ENCODE peak calls at places on chromosome 3, in five cellular contexts. S is heart left ventricle, Z is colonic mucosa, Y is fibroblast of lung, G is psoas muscle. W is an unnamed sample.
A peak's percentile ranks its signal among the peaks of the same experiment; 100 is the strongest.

GRCh38 chr3:124229407-124229806 is 237.5 kb upstream of the ROPN1 start:
- DNase-seq in S (no peak), Z (no peak), Y (no peak), G (no peak), W (no peak)

GRCh38 chr3:172213168-172213567 is 173.8 kb downstream of the FNDC3B start:
- DNase-seq in S (no peak), Z (no peak), Y (peak; percentile 54), G (no peak), W (no peak)

GRCh38 chr3:183224581-183224980 is 28.5 kb upstream of the B3GNT5 start:
- DNase-seq in S (no peak), Z (no peak), Y (no peak), G (no peak), W (no peak)

GRCh38 chr3:172760406-172760805 is 9.9 kb downstream of the ECT2 start:
- DNase-seq in S (no peak), Z (no peak), Y (no peak), G (no peak), W (no peak)

GRCh38 chr3:74507691-74508090 is 106.8 kb downstream of the CNTN3 start:
- DNase-seq in S (no peak), Z (no peak), Y (no peak), G (no peak), W (no peak)

GRCh38 chr3:33145221-33145900 is 31.5 kb downstream of the CRTAP start:
- DNase-seq in S (no peak), Z (no peak), Y (no peak), G (no peak), W (no peak)

GRCh38 chr3:111392911-111393351 is 149.1 kb upstream of the CD96 start:
- DNase-seq in S (no peak), Z (no peak), Y (no peak), G (no peak), W (no peak)

GRCh38 chr3:106004137-106004600 is 135.4 kb upstream of the CBLB start:
- DNase-seq in S (no peak), Z (no peak), Y (peak; percentile 91), G (no peak), W (no peak)

GRCh38 chr3:127141921-127142730 is 50.8 kb upstream of the PRR23E start:
- DNase-seq in S (no peak), Z (peak; percentile 73), Y (peak; percentile 3), G (peak; percentile 54), W (no peak)

GRCh38 chr3:64743844-64744243 is 56.0 kb upstream of the ADAMTS9 start:
- DNase-seq in S (no peak), Z (no peak), Y (no peak), G (no peak), W (no peak)

GRCh38 chr3:128168830-128169229 is 15.5 kb downstream of the EEFSEC start:
- DNase-seq in S (no peak), Z (no peak), Y (no peak), G (no peak), W (no peak)

GRCh38 chr3:107813066-107813465 is 277.8 kb downstream of the CD47 start:
- DNase-seq in S (no peak), Z (no peak), Y (peak; percentile 8), G (no peak), W (no peak)

GRCh38 chr3:178353292-178353814 is 182.9 kb upstream of the KCNMB2 start:
- DNase-seq in S (no peak), Z (no peak), Y (peak; percentile 51), G (no peak), W (no peak)

GRCh38 chr3:30342319-30343060 is 263.9 kb upstream of the TGFBR2 start:
- DNase-seq in S (no peak), Z (peak; percentile 59), Y (peak; percentile 94), G (no peak), W (peak; percentile 53)

GRCh38 chr3:66110840-66111239 is 72.1 kb upstream of the MAGI1 start:
- DNase-seq in S (no peak), Z (no peak), Y (peak; percentile 43), G (no peak), W (no peak)

GRCh38 chr3:42712716-42713372 is 10.2 kb upstream of the HHATL start:
- DNase-seq in S (no peak), Z (no peak), Y (no peak), G (no peak), W (no peak)

GRCh38 chr3:188956839-188957489 is 214.8 kb upstream of the TPRG1 start:
- DNase-seq in S (no peak), Z (no peak), Y (peak; percentile 85), G (no peak), W (no peak)

GRCh38 chr3:166283856-166284255 is 446.6 kb upstream of the BCHE start:
- DNase-seq in S (no peak), Z (no peak), Y (peak; percentile 87), G (no peak), W (no peak)

GRCh38 chr3:66497982-66498671 is 2.7 kb downstream of the LRIG1 start:
- DNase-seq in S (no peak), Z (no peak), Y (no peak), G (no peak), W (no peak)

GRCh38 chr3:41574900-41575299 is 375.6 kb downstream of the CTNNB1 start:
- DNase-seq in S (no peak), Z (no peak), Y (peak; percentile 9), G (no peak), W (no peak)
- TF ChIP-seq CTCF in S (peak; percentile 10), Z (no peak), Y (no peak), G (no peak), W (no peak)

DNA sequence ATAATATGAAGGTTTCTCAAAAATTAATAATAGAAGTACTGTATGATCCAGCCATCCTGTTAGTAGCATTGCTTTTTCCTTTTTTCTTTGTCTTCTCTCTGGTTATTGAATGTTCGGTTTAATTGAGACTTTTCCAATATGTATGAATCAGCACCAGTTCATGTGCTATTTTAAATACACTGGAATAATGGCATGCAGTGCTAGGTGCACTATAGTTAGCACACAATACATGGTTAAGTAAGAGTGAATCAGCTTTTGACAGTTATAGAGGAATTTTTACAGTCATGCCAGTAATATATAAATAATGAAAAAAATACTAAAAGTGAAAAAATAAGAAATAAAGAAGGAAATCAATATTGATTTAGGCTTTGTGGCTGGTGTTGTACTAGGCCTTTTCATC is 113.8 kb upstream of the STRIT1 start:
- DNase-seq in S (no peak), Z (no peak), Y (no peak), G (no peak), W (no peak)
- H3K4me1 ChIP-seq in S (no peaks in the 10 kb centered on the region), Z (no peaks in the 10 kb centered on the region), Y (peaks cover 4% of the 10 kb centered on the region), G (no peaks in the 10 kb centered on the region), W (no peaks in the 10 kb centered on the region)

DNA sequence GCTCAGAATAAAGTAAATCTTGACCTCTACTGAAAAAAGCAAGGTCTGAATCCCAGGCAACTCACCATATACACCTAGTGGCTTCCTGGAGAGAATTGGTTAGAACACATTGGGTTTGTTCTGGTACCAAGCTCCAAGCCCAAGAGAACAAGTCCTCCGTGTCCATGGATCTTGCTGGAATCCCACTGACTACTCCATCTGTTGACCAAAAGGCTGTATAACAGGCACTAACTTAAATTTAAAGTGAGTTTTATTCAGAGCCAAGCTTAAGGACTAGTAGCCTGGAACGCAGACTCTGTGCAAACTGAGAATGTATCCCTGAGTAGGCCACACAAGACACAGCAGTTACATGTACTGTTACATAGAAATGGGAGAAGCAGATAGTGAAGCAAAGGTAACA is 342.1 kb upstream of the LRRC3B start:
- DNase-seq in S (no peak), Z (no peak), Y (no peak), G (no peak), W (no peak)
- H3K36me3 ChIP-seq in S (no peaks in the 10 kb centered on the region), Z (no peaks in the 10 kb centered on the region), Y (no peaks in the 10 kb centered on the region), G (no peaks in the 10 kb centered on the region), W (no peaks in the 10 kb centered on the region)

DNA sequence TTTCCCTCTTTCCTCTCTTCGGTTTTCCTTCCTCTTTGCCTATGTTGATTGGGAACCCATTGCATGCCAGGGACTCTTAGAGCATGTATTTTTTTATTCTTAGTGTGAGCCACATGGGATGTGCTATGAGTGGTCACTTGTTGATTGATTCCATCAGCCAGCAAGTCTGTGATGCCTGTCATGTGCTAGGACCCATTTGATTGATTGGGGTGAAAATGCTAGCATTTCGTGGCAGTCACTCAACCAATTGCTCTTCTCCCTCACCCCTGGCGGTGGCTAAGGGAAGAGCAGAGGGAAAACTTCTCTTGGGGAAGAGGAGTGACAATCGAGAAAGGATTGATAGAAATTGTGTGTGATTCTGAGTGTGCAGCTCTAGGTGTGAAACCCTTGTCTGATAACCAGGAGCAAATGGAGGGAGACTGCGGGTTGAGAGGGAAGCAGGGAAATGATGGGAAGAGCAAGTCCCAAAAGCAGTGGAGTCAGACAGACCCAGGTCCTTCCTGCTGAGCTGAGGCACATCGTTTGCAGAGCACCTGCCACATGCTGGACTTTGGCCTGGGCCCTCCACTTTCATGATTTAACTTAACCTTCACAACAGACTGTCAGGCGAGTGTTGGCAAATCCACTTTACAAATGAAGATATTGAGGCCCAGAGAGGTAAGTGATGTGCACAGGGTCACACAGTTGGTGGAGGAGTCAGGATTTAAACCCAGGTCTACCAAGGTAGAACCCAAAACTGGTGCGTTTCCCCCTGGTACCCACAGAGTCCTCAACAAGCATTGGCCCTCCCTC is 40.0 kb downstream of the SLC6A11 start:
- DNase-seq in S (no peak), Z (no peak), Y (no peak), G (no peak), W (no peak)
- TF ChIP-seq CTCF in S (no peak), Z (no peak), Y (peak; percentile 10), G (peak; percentile 5), W (no peak)

GRCh38 chr3:132325634-132326033 is 8.4 kb downstream of the ACP3 start:
- DNase-seq in S (no peak), Z (no peak), Y (no peak), G (no peak), W (no peak)
- H3K4me1 ChIP-seq in S (no peaks in the 10 kb centered on the region), Z (no peaks in the 10 kb centered on the region), Y (no peaks in the 10 kb centered on the region), G (no peaks in the 10 kb centered on the region), W (no peaks in the 10 kb centered on the region)

GRCh38 chr3:45936261-45936660 is 7.0 kb upstream of the CXCR6 start:
- DNase-seq in S (peak; percentile 36), Z (no peak), Y (no peak), G (no peak), W (no peak)

GRCh38 chr3:45933586-45933985 is 9.7 kb upstream of the CXCR6 start:
- DNase-seq in S (no peak), Z (no peak), Y (peak; percentile 23), G (no peak), W (no peak)

GRCh38 chr3:45931476-45931875 is 11.8 kb upstream of the CXCR6 start:
- DNase-seq in S (peak; percentile 29), Z (no peak), Y (no peak), G (no peak), W (no peak)

GRCh38 chr3:45929042-45929679 is 14.1 kb upstream of the CXCR6 start:
- DNase-seq in S (peak; percentile 61), Z (peak; percentile 46), Y (peak; percentile 30), G (peak; percentile 4), W (no peak)

GRCh38 chr3:45932112-45932511 is 11.2 kb upstream of the CXCR6 start:
- DNase-seq in S (peak; percentile 37), Z (no peak), Y (no peak), G (no peak), W (no peak)
- H3K36me3 ChIP-seq in S (peaks cover 26% of the 10 kb centered on the region), Z (peaks cover 8% of the 10 kb centered on the region), Y (peaks cover 10% of the 10 kb centered on the region), G (peaks cover 4% of the 10 kb centered on the region), W (no peaks in the 10 kb centered on the region)

DNA sequence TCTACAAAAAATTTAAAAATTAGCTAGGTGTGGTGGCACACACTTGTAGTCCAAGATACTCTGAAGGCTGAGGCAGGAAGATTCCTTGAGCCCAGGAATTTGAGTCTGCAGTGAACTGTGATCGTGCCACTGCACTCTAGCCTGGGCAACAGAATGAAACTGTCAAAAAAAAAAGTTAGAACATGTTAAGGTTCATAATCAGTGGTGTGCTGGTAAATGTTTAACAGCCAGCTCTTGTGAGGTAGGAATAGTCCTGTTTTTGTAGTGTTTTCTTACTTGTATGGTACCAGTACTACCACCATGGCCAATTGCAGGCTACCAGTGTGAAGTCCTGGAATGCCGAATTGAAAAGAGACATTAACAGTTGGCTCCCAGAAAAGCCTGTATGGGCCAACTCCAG is 50.7 kb downstream of the ATG7 start:
- DNase-seq in S (no peak), Z (no peak), Y (no peak), G (no peak), W (no peak)
- TF ChIP-seq CTCF in S (no peak), Z (no peak), Y (no peak), G (no peak), W (no peak)

W was measured in gastrocnemius medialis.